ENCODE peak calls at places on chromosomes 6 and 20, in four cellular contexts. B is A549, V is endothelial cell of umbilical vein, H is K562. O is an unnamed sample.

GRCh38 chr6:52571099-52571755 is 5.6 kb downstream of the TRAM2 start:
- DNase-seq in B (no peak), V (peak; percentile 71), H (no peak), O (no peak)

GRCh38 chr6:2108700-2109306 is 136.6 kb downstream of the GMDS start:
- DNase-seq in B (no peak), V (no peak), H (no peak), O (no peak)

GRCh38 chr20:43532416-43533055 is 25.0 kb downstream of the L3MBTL1 start:
- DNase-seq in B (no peak), V (no peak), H (no peak), O (no peak)

GRCh38 chr6:151847064-151847463 is 39.6 kb downstream of the ESR1 start:
- DNase-seq in B (no peak), V (peak; percentile 55), H (no peak), O (peak; percentile 49)

GRCh38 chr20:52192296-52193007 is 873 bp upstream of the ZFP64 start:
- DNase-seq in B (peak; percentile 75), V (no peak), H (peak; percentile 71), O (peak; percentile 79)

GRCh38 chr6:155528982-155529453 is 73.4 kb upstream of the NOX3 start:
- DNase-seq in B (no peak), V (peak; percentile 95), H (no peak), O (peak; percentile 90)

GRCh38 chr20:21498646-21499045 is 15.2 kb downstream of the NKX2-2 start:
- DNase-seq in B (no peak), V (no peak), H (no peak), O (no peak)

GRCh38 chr6:50823130-50823920 is 4.7 kb downstream of the TFAP2B start:
- DNase-seq in B (no peak), V (no peak), H (no peak), O (no peak)

GRCh38 chr20:1207293-1207884 is 4.1 kb downstream of the C20orf202 start:
- DNase-seq in B (no peak), V (no peak), H (no peak), O (no peak)

GRCh38 chr6:166864333-166864732 is 92.0 kb downstream of the RNASET2 start:
- DNase-seq in B (no peak), V (no peak), H (no peak), O (no peak)

DNA sequence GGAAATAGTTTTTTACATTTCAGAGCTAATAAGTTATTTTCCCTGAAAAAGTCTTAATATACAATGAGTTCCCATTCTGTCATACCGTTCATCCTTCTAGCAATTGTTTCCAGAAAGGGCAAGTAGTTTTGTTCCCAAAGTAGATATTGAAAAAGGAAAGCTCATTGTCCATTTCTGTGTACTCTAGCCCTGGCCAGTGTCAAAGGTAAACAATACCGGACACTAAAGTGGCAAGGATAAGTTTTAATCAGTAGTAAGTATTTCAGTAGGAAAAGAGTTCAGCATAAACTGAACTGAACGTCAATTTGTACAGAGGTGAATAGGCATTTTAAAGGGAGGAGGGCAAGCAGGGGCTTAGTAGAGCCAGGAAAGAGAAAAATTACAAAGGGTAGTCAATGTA is 43.5 kb upstream of the CALHM6 start:
- DNase-seq in B (no peak), V (no peak), H (no peak), O (no peak)
- TF ChIP-seq MYC in B (no peak), V (no peak), H (no peak), O (no peak)

DNA sequence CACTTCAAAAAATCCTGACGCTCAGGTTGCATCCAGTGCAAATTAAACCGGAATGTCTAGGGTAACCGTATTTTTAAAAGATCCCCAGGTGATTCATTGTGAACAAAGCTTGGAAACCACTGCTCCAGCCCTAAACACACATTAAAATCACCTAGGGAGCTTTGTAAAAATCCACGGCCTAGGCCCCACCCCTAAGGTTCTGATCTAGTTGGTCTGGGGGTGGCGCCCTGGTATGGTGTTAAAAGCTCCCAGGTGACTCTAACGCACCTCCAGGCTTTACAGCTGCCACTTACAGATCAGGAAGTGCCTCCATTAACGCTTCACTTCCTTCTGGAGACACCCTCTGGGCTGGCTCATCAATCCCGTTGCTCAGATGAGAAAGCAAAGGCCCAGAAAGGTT is 92.2 kb downstream of the GRM4 start:
- DNase-seq in B (no peak), V (no peak), H (no peak), O (no peak)
- TF ChIP-seq MYC in B (no peak), V (no peak), H (no peak), O (no peak)

GRCh38 chr6:32147401-32148132 is 4.2 kb downstream of the PRRT1 start:
- DNase-seq in B (no peak), V (no peak), H (no peak), O (peak; percentile 31)

GRCh38 chr6:32149932-32150920 is 1.5 kb downstream of the PRRT1 start:
- DNase-seq in B (no peak), V (no peak), H (no peak), O (no peak)

GRCh38 chr6:32148289-32148688 is 3.5 kb downstream of the PRRT1 start:
- DNase-seq in B (no peak), V (no peak), H (no peak), O (no peak)

GRCh38 chr6:32149577-32149845 is 2.2 kb downstream of the PRRT1 start:
- DNase-seq in B (no peak), V (no peak), H (no peak), O (no peak)

GRCh38 chr6:32148722-32149576 is 2.8 kb downstream of the PRRT1 start:
- DNase-seq in B (no peak), V (peak; percentile 66), H (peak; percentile 53), O (no peak)
- TF ChIP-seq MYC in B (no peak), V (no peak), H (no peak), O (no peak)

GRCh38 chr6:66664112-66664511 is 957.1 kb upstream of the EYS start:
- DNase-seq in B (no peak), V (no peak), H (no peak), O (no peak)

GRCh38 chr6:66663127-66663526 is 956.1 kb upstream of the EYS start:
- DNase-seq in B (no peak), V (no peak), H (no peak), O (no peak)

GRCh38 chr6:66662721-66663120 is 955.7 kb upstream of the EYS start:
- DNase-seq in B (no peak), V (no peak), H (no peak), O (no peak)

DNA sequence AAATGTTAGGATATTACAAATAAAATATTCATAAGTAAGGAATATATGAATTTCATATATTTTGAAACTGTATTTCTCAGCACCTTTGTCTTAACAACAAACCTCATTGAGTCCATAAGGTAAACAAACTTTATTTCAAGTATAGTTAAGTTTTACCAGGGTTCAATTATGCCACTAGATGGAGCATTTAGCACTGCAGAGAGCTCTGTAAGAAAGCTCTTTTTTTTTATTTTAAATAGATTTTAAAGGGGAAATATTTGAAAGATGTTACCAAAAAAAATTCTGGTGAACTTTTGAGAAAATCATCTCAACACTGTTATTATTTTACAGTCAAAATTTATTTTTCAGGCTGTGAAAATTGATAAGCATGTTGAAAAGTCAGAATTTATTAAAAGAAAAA is 955.2 kb upstream of the EYS start:
- DNase-seq in B (no peak), V (no peak), H (no peak), O (peak; percentile 25)
- TF ChIP-seq MYC in B (no peak), V (no peak), H (no peak), O (no peak)

GRCh38 chr6:26075063-26075717 is 12.0 kb upstream of the HFE start:
- DNase-seq in B (no peak), V (no peak), H (no peak), O (no peak)
- TF ChIP-seq MYC in B (no peak), V (no peak), H (no peak), O (no peak)

GRCh38 chr6:82551831-82552230 is 188.2 kb downstream of the TPBG start:
- DNase-seq in B (no peak), V (no peak), H (no peak), O (no peak)

GRCh38 chr6:82554706-82555105 is 191.1 kb downstream of the TPBG start:
- DNase-seq in B (no peak), V (no peak), H (no peak), O (no peak)

GRCh38 chr6:82553863-82554531 is 190.4 kb downstream of the TPBG start:
- DNase-seq in B (no peak), V (no peak), H (no peak), O (no peak)

DNA sequence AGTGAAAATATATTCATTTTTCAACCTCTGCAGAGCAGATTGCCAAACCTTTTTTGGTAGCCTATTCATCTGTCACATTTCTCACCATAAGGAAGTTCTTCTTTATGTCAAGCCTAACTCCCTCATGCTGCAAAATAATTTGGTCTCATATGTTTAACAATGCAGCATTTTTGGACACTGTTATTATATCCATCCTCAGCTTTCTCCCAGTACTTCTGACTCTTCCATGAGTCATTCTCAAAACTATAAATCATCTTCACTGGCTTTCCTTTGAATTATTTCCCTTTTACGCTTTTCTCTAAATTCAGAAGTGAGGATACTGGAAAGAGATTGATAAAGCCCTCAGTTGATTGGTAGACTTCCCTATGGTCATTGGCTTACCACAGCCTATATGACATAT is 192.2 kb downstream of the TPBG start:
- DNase-seq in B (no peak), V (no peak), H (no peak), O (no peak)
- TF ChIP-seq MYC in B (no peak), V (no peak), H (no peak), O (no peak)

GRCh38 chr6:138499303-138499991 is at the start of gene NHSL1:
- DNase-seq in B (no peak), V (no peak), H (no peak), O (no peak)
- TF ChIP-seq MYC in B (no peak), V (no peak), H (no peak), O (no peak)

DNA sequence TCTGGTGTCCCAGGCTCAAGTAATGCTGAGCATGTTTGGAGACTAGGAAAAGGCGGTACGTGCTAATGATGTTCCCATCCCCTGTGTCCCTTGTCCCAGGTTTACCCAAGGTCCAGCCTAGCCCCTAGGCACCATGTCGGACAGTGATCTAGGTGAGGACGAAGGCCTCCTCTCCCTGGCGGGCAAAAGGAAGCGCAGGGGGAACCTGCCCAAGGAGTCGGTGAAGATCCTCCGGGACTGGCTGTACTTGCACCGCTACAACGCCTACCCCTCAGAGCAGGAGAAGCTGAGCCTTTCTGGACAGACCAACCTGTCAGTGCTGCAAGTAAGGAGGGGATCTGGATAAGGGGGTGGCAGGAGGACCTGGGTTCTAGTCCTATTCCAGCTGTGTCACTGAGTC is 5.2 kb downstream of the TGIF2 start:
- DNase-seq in B (no peak), V (no peak), H (no peak), O (no peak)
- TF ChIP-seq MYC in B (no peak), V (no peak), H (no peak), O (no peak)